ENCODE peak calls at places on chromosomes 13 and 19, in five cellular contexts. One of them, this sample, is unnamed. For H3K4me1, the result is how much of the 10 kb centered on the place peaks cover.

GRCh38 chr19:29724741-29725140 is 9.7 kb upstream of the C19orf12 start:
- DNase-seq in hepatocyte: no peak
- DNase-seq in A549: no peak
- DNase-seq in cardiac muscle cell: no peak
- DNase-seq in adrenal gland: no peak
- DNase-seq in this sample: no peak

GRCh38 chr13:113633485-113633873 is 24.5 kb downstream of the ATP4B start:
- DNase-seq in hepatocyte: no peak
- DNase-seq in A549: no peak
- DNase-seq in cardiac muscle cell: no peak
- DNase-seq in adrenal gland: no peak
- DNase-seq in this sample: no peak

GRCh38 chr19:43662487-43662886 is 7.5 kb downstream of the PLAUR start:
- DNase-seq in hepatocyte: no peak
- DNase-seq in A549: no peak
- DNase-seq in cardiac muscle cell: peak
- DNase-seq in adrenal gland: no peak
- DNase-seq in this sample: no peak

GRCh38 chr13:71863249-71863648 is 3.8 kb downstream of the DACH1 start:
- DNase-seq in hepatocyte: no peak
- DNase-seq in A549: no peak
- DNase-seq in cardiac muscle cell: no peak
- DNase-seq in adrenal gland: no peak
- DNase-seq in this sample: no peak

GRCh38 chr13:38191016-38191415 is 158.6 kb upstream of the UFM1 start:
- DNase-seq in hepatocyte: no peak
- DNase-seq in A549: no peak
- DNase-seq in cardiac muscle cell: no peak
- DNase-seq in adrenal gland: no peak
- DNase-seq in this sample: no peak

GRCh38 chr13:103040006-103040405 is 26.2 kb downstream of the SLC10A2 start:
- DNase-seq in hepatocyte: no peak
- DNase-seq in A549: no peak
- DNase-seq in cardiac muscle cell: no peak
- DNase-seq in adrenal gland: no peak
- DNase-seq in this sample: no peak

GRCh38 chr13:44050450-44051063 is 170.9 kb downstream of the LACC1 start:
- DNase-seq in hepatocyte: peak
- DNase-seq in A549: no peak
- DNase-seq in cardiac muscle cell: peak
- DNase-seq in adrenal gland: no peak
- DNase-seq in this sample: no peak

GRCh38 chr19:7373862-7374261 is 25.1 kb downstream of the ARHGEF18 start:
- DNase-seq in hepatocyte: no peak
- DNase-seq in A549: no peak
- DNase-seq in cardiac muscle cell: no peak
- DNase-seq in adrenal gland: no peak
- DNase-seq in this sample: no peak

GRCh38 chr13:51453308-51453958 is 597 bp upstream of the INTS6 start:
- DNase-seq in hepatocyte: peak
- DNase-seq in A549: peak
- DNase-seq in cardiac muscle cell: no peak
- DNase-seq in adrenal gland: no peak
- DNase-seq in this sample: peak

GRCh38 chr13:59494560-59494970 is 669.2 kb downstream of the DIAPH3 start:
- DNase-seq in hepatocyte: no peak
- DNase-seq in A549: no peak
- DNase-seq in cardiac muscle cell: no peak
- DNase-seq in adrenal gland: peak
- DNase-seq in this sample: no peak

GRCh38 chr19:8113017-8113416 is 36.4 kb downstream of the FBN3 start:
- DNase-seq in hepatocyte: peak
- DNase-seq in A549: no peak
- DNase-seq in cardiac muscle cell: no peak
- DNase-seq in adrenal gland: no peak
- DNase-seq in this sample: no peak

GRCh38 chr13:110628952-110629701 is 13.8 kb downstream of the NAXD start:
- DNase-seq in hepatocyte: peak
- DNase-seq in A549: no peak
- DNase-seq in cardiac muscle cell: no peak
- DNase-seq in adrenal gland: no peak
- DNase-seq in this sample: no peak

GRCh38 chr13:62920181-62920580 is 1504.5 kb upstream of the PCDH20 start:
- DNase-seq in hepatocyte: no peak
- DNase-seq in A549: no peak
- DNase-seq in cardiac muscle cell: no peak
- DNase-seq in adrenal gland: no peak
- DNase-seq in this sample: no peak

GRCh38 chr19:29115181-29115580 is 97.8 kb downstream of the UQCRFS1 start:
- DNase-seq in hepatocyte: no peak
- DNase-seq in A549: no peak
- DNase-seq in cardiac muscle cell: no peak
- DNase-seq in adrenal gland: no peak
- DNase-seq in this sample: no peak

GRCh38 chr13:49348748-49349147 is 95.1 kb downstream of the CAB39L start:
- DNase-seq in hepatocyte: peak
- DNase-seq in A549: no peak
- DNase-seq in cardiac muscle cell: no peak
- DNase-seq in adrenal gland: no peak
- DNase-seq in this sample: no peak

GRCh38 chr13:110358381-110358780 is 51.3 kb downstream of the COL4A2 start:
- DNase-seq in hepatocyte: no peak
- DNase-seq in A549: no peak
- DNase-seq in cardiac muscle cell: no peak
- DNase-seq in adrenal gland: no peak
- DNase-seq in this sample: no peak

GRCh38 chr19:33947565-33947964 is 150.9 kb downstream of the KCTD15 start:
- DNase-seq in hepatocyte: no peak
- DNase-seq in A549: no peak
- DNase-seq in cardiac muscle cell: no peak
- DNase-seq in adrenal gland: no peak
- DNase-seq in this sample: no peak

GRCh38 chr13:49366841-49367240 is 77.0 kb downstream of the CAB39L start:
- DNase-seq in hepatocyte: no peak
- DNase-seq in A549: no peak
- DNase-seq in cardiac muscle cell: no peak
- DNase-seq in adrenal gland: no peak
- DNase-seq in this sample: no peak

GRCh38 chr13:98033277-98034247 is 80.1 kb downstream of the IPO5 start:
- DNase-seq in hepatocyte: peak
- DNase-seq in A549: peak
- DNase-seq in cardiac muscle cell: peak
- DNase-seq in adrenal gland: peak
- DNase-seq in this sample: no peak

GRCh38 chr13:90091611-90092010 is 1255.9 kb upstream of the MIR17HG start:
- DNase-seq in hepatocyte: no peak
- DNase-seq in A549: no peak
- DNase-seq in cardiac muscle cell: no peak
- DNase-seq in adrenal gland: no peak
- DNase-seq in this sample: no peak

GRCh38 chr19:38388310-38389100 is at the start of gene SPRED3:
- DNase-seq in hepatocyte: peak
- DNase-seq in A549: peak
- DNase-seq in cardiac muscle cell: peak
- DNase-seq in adrenal gland: no peak
- DNase-seq in this sample: no peak

GRCh38 chr13:78431328-78431727 is 172.0 kb downstream of the POU4F1 start:
- DNase-seq in hepatocyte: no peak
- DNase-seq in A549: no peak
- DNase-seq in cardiac muscle cell: no peak
- DNase-seq in adrenal gland: no peak
- DNase-seq in this sample: no peak

GRCh38 chr19:5335593-5335992 is 5.0 kb downstream of the PTPRS start:
- DNase-seq in hepatocyte: no peak
- DNase-seq in A549: no peak
- DNase-seq in cardiac muscle cell: no peak
- DNase-seq in adrenal gland: no peak
- DNase-seq in this sample: no peak

GRCh38 chr19:17752865-17753639 is 1.8 kb downstream of the FCHO1 start:
- DNase-seq in hepatocyte: no peak
- DNase-seq in A549: no peak
- DNase-seq in cardiac muscle cell: no peak
- DNase-seq in adrenal gland: no peak
- DNase-seq in this sample: no peak

GRCh38 chr19:48624067-48624594 is 4.8 kb downstream of the SPHK2 start:
- DNase-seq in hepatocyte: peak
- DNase-seq in A549: peak
- DNase-seq in cardiac muscle cell: peak
- DNase-seq in adrenal gland: peak
- DNase-seq in this sample: peak

GRCh38 chr13:44230071-44230470 is 143.6 kb upstream of the SERP2 start:
- DNase-seq in hepatocyte: no peak
- DNase-seq in A549: no peak
- DNase-seq in cardiac muscle cell: no peak
- DNase-seq in adrenal gland: no peak
- DNase-seq in this sample: no peak

DNA sequence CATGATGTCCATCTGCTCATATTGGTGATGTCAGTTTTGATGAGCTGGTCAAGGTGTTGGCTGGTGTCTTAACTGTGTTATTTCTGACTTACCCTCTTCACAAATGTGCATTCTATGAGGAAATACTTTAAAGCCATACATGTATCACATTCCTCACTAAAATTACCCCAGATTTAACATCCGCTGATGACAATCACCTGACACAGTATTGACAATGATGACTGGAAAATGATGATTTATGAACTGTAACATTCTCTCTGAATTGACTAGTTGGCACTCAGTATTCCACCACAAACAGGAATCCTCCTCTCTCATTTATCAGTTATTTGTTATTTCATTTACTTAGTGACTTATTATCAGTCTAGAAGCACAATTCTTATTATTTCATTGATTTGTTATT is 117.3 kb downstream of the ITGBL1 start:
- DNase-seq in hepatocyte: no peak
- DNase-seq in A549: no peak
- DNase-seq in cardiac muscle cell: no peak
- DNase-seq in adrenal gland: no peak
- DNase-seq in this sample: no peak
- H3K4me1 ChIP-seq in hepatocyte: under half
- H3K4me1 ChIP-seq in A549: under half
- H3K4me1 ChIP-seq in cardiac muscle cell: under half
- H3K4me1 ChIP-seq in adrenal gland: under half
- H3K4me1 ChIP-seq in this sample: under half

GRCh38 chr19:40809358-40810086 is 10.5 kb downstream of the EGLN2 start:
- DNase-seq in hepatocyte: no peak
- DNase-seq in A549: no peak
- DNase-seq in cardiac muscle cell: no peak
- DNase-seq in adrenal gland: no peak
- DNase-seq in this sample: no peak
- H3K4me1 ChIP-seq in hepatocyte: half or more
- H3K4me1 ChIP-seq in A549: under half
- H3K4me1 ChIP-seq in cardiac muscle cell: under half
- H3K4me1 ChIP-seq in adrenal gland: half or more
- H3K4me1 ChIP-seq in this sample: half or more

GRCh38 chr19:1169921-1170885 is 3.9 kb downstream of the SBNO2 start:
- DNase-seq in hepatocyte: no peak
- DNase-seq in A549: no peak
- DNase-seq in cardiac muscle cell: no peak
- DNase-seq in adrenal gland: peak
- DNase-seq in this sample: no peak

GRCh38 chr19:1171755-1172352 is 2.2 kb downstream of the SBNO2 start:
- DNase-seq in hepatocyte: no peak
- DNase-seq in A549: no peak
- DNase-seq in cardiac muscle cell: no peak
- DNase-seq in adrenal gland: peak
- DNase-seq in this sample: no peak

GRCh38 chr19:1168877-1169791 is 4.9 kb downstream of the SBNO2 start:
- DNase-seq in hepatocyte: no peak
- DNase-seq in A549: no peak
- DNase-seq in cardiac muscle cell: no peak
- DNase-seq in adrenal gland: peak
- DNase-seq in this sample: no peak

GRCh38 chr19:1172353-1173159 is 1.5 kb downstream of the SBNO2 start:
- DNase-seq in hepatocyte: peak
- DNase-seq in A549: no peak
- DNase-seq in cardiac muscle cell: no peak
- DNase-seq in adrenal gland: peak
- DNase-seq in this sample: no peak

DNA sequence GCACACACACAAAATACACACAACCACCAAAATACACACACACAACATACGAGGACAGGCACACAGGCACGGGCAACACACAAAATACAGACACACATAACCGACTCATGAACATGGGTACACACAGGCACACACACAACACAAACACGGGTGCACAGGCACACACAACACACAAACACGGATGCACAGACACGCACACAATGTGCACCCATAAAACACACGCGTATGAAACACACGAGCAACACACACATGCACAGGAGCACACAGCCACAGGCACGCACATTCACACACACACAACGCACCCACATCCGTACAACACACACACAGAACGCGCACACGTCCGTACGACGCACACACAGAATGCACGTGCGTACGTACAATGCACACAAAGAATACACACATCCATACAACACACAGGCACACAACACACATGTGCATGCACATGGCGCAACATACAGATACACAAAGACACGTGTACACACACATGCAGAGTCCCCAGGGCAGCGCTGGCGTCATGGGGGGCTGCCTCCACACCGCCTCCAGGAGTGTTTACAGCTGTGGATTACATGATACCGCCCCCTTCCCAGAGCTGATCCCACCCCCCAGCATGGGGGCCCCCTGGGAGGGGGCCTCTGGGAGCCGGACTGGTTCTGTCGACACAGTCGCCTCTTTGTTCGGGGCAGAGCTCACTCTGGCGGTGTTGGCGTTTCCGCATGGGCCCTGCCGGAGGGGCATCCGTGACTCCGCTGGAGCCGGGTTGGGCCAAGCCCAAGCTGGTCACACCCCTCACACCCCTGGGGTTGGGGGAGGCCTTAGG is 2.9 kb downstream of the SBNO2 start:
- DNase-seq in hepatocyte: no peak
- DNase-seq in A549: no peak
- DNase-seq in cardiac muscle cell: no peak
- DNase-seq in adrenal gland: no peak
- DNase-seq in this sample: no peak
- H3K4me1 ChIP-seq in hepatocyte: under half
- H3K4me1 ChIP-seq in A549: half or more
- H3K4me1 ChIP-seq in cardiac muscle cell: under half
- H3K4me1 ChIP-seq in adrenal gland: half or more
- H3K4me1 ChIP-seq in this sample: under half

DNA sequence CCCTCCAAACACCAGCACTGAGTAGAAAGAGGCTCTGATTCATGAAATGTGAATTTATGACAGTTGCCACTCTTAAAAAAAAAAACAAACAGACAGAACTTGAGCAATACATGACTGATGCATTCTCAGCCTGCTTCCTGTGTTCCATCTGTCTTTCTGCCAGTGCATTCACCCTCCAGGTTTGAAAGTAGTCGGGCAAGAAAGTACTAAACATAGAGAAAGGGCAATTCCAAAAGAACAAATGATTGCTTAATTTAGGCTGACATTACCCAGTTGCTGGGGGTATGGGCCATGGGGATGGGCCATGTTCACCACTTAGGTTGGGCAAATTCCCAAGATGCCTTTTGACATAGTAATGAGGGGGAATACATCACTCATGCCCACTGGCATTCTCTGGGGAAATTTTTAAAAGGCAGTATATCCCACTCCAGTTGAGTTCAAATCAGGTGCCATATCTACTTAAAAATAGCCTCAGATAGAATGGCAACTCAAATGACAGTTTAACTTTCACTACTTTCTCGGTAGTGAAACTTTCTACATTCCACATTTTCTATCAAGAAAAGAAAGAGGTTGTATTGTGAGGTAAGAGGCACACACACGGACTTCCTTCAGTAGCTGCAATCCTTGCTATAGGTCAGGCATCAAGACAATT is 5.5 kb downstream of the STARD13 start:
- DNase-seq in hepatocyte: peak
- DNase-seq in A549: peak
- DNase-seq in cardiac muscle cell: no peak
- DNase-seq in adrenal gland: no peak
- DNase-seq in this sample: no peak
- H3K4me1 ChIP-seq in hepatocyte: under half
- H3K4me1 ChIP-seq in A549: half or more
- H3K4me1 ChIP-seq in cardiac muscle cell: under half
- H3K4me1 ChIP-seq in adrenal gland: half or more
- H3K4me1 ChIP-seq in this sample: under half